ENCODE peak calls at places on chromosomes 16 and 17, in four cellular contexts. O is IMR-90, A is K562, I is GM12878. U is an unnamed sample.

GRCh38 chr16:65884018-65884417 is 482.5 kb upstream of the CDH5 start:
- DNase-seq in I (no peak), O (peak; percentile 37), A (no peak), U (no peak)

GRCh38 chr17:35467824-35468223 is 19.3 kb upstream of the SLFN13 start:
- DNase-seq in A (no peak), O (no peak), I (no peak), U (no peak)

GRCh38 chr16:68488559-68488958 is 40.3 kb upstream of the SMPD3 start:
- DNase-seq in O (no peak), I (no peak), A (no peak), U (no peak)

GRCh38 chr16:83160609-83161008 is 533.8 kb downstream of the CDH13 start:
- DNase-seq in I (no peak), O (no peak), A (no peak), U (no peak)

GRCh38 chr17:2017274-2017941 is 7.7 kb downstream of the RTN4RL1 start:
- DNase-seq in O (no peak), I (no peak), A (no peak), U (no peak)

GRCh38 chr17:67779098-67779672 is 46.1 kb upstream of the BPTF start:
- DNase-seq in A (peak; percentile 78), I (no peak), O (peak; percentile 61), U (peak; percentile 66)

GRCh38 chr16:13426279-13426678 is 493.7 kb upstream of the ERCC4 start:
- DNase-seq in O (no peak), I (no peak), A (peak; percentile 31), U (peak; percentile 7)

GRCh38 chr17:48726916-48727286 is 1.6 kb downstream of the HOXB13 start:
- DNase-seq in I (no peak), O (no peak), A (no peak), U (no peak)

GRCh38 chr17:1957037-1957436 is 68.1 kb downstream of the RTN4RL1 start:
- DNase-seq in O (peak; percentile 39), A (no peak), I (no peak), U (no peak)

GRCh38 chr17:63997341-63998048 is 656 bp upstream of the PRR29 start:
- DNase-seq in I (no peak), A (no peak), O (no peak), U (no peak)

GRCh38 chr16:82016268-82016667 is 5.0 kb upstream of the SDR42E1 start:
- DNase-seq in I (no peak), A (peak; percentile 16), O (peak; percentile 14), U (peak; percentile 36)

GRCh38 chr17:9702916-9703780 is 57.8 kb downstream of the USP43 start:
- DNase-seq in I (no peak), O (no peak), A (no peak), U (no peak)

GRCh38 chr16:79170565-79171242 is 429.8 kb downstream of the MAF start:
- DNase-seq in A (no peak), I (no peak), O (no peak), U (no peak)

GRCh38 chr17:11996722-11997146 is 541 bp downstream of the ZNF18 start:
- DNase-seq in I (peak; percentile 24), A (peak; percentile 48), O (peak; percentile 28), U (peak; percentile 58)

GRCh38 chr17:14337596-14338079 is 36.8 kb downstream of the HS3ST3B1 start:
- DNase-seq in O (no peak), I (no peak), A (no peak), U (no peak)

DNA sequence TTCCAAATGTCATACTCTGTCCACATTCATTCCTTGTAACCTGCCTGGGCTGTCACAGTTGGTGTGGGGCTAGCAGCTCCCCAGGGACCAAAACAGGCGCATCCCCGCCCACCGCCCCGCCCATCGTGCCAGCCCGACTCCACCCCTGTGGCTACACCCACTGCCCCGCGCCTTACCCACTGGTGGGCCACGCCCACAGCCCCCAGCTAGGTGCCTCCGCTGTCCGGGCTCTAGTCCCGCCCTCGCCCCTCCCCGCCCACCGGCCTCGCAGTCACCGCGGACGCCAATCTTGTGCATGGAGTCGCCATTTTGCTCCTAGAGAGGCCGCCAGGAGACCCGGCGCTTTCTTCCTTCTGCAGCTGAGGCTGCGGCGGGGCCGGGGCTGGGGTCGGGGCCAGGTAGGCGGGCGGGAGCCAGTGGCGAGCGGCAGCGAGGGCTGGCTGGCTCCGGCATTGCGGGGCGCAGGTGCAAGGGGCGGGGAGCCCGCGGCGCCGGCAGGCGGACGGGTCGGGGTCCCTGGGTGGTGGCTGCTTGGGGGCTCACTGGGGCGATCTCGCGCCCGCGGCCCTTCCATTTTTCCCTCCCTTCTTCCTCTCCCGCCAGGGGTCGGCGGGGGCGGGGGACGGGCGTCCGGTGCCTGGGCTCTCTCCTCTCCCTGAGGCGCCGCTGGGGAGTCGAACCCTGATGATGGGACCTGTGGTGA is at the start of gene PRPSAP2:
- DNase-seq in O (peak; percentile 88), A (peak; percentile 96), I (peak; percentile 82), U (peak; percentile 96)
- TF ChIP-seq ELK1 in O (no peak), A (no peak), I (no peak), U (no peak)

GRCh38 chr17:21042434-21043295 is at the start of gene USP22:
- DNase-seq in A (no peak), I (no peak), O (no peak), U (peak; percentile 76)
- TF ChIP-seq ELK1 in A (no peak), I (no peak), O (no peak), U (no peak)

DNA sequence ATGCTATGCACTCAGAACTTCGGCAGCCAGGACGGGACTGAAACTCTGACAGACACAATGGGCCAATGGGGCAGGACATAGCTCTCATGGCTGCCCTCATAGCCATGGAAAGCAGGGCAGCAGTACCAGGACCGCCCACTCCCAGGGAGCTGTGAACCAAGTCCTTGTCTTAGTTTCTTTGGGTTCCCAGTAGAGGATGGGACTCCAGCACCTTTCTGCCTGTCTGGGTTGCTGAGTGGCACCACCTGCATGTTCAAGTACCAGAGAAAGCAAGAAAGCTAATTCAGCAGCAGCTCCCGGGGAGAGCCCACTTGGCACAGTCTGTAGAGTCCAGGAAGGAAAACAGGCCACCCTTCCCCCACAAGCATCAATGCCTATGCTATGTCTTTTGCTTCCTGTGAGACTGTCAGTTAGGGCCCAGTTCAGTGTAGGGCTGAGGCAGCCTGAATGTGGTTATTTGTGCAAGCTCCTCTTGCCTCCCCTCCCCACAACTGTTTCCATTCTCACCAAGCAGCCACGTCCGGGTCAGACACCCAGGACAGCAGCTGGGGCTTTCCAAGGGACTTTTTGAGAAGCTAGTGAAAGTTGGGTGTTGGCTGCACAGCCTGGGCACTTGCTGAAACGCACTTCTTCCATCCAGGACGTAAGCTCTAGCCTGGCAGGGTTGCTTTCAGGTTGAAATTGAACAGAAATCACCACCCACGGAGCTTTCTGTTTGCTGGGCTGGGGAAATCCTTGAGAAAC is 7.8 kb downstream of the SUPT4H1 start:
- DNase-seq in O (no peak), I (peak; percentile 98), A (no peak), U (no peak)
- TF ChIP-seq ELK1 in O (no peak), I (no peak), A (no peak), U (no peak)

GRCh38 chr17:75827291-75828050 is 16.7 kb downstream of the UNC13D start:
- DNase-seq in O (peak; percentile 41), I (no peak), A (no peak), U (peak; percentile 92)
- TF ChIP-seq ELK1 in O (no peak), I (no peak), A (no peak), U (no peak)

GRCh38 chr16:50276128-50276444 is 9.7 kb downstream of the ADCY7 start:
- DNase-seq in I (no peak), A (no peak), O (no peak), U (no peak)
- TF ChIP-seq ELK1 in I (no peak), A (no peak), O (no peak), U (no peak)